ENCODE peak calls at places on chromosomes 4 and X, in ten cellular contexts. V is glomerular endothelial cell, P is GOT3, B is NCI-H2171, Y is CMK, I is HFF-Myc, M is H9, X is ecto neural progenitor cell, K is mammary epithelial cell, N is fibroblast of the aortic adventitia. H is an unnamed sample.

GRCh38 chr4:137819964-137820383 is 287.7 kb upstream of the PCDH18 start:
- DNase-seq in V (peak), P (no peak), B (peak), Y (no peak), I (peak), M (peak), X (peak), K (peak), N (peak), H (peak)

GRCh38 chrX:77937291-77937690 is 26.8 kb downstream of the ATP7A start:
- DNase-seq in V (no peak), P (no peak), B (no peak), Y (no peak), I (peak), M (no peak), X (no peak), K (peak), N (peak), H (peak)

GRCh38 chrX:12753366-12753765 is 37.8 kb upstream of the PRPS2 start:
- DNase-seq in V (no peak), P (no peak), B (no peak), Y (no peak), I (no peak), M (no peak), X (no peak), K (no peak), N (no peak), H (no peak)

GRCh38 chrX:41870719-41871151 is 52.6 kb downstream of the CASK start:
- DNase-seq in V (no peak), P (no peak), B (no peak), Y (no peak), I (no peak), M (no peak), X (no peak), K (no peak), N (no peak), H (no peak)

GRCh38 chr4:739569-739968 is 33.9 kb downstream of the PCGF3 start:
- DNase-seq in V (no peak), P (no peak), B (no peak), Y (no peak), I (no peak), M (no peak), X (no peak), K (no peak), N (no peak), H (no peak)

GRCh38 chrX:22634751-22635150 is 362.0 kb downstream of the CBLL2 start:
- DNase-seq in V (no peak), P (no peak), B (no peak), Y (no peak), I (no peak), M (no peak), X (no peak), K (no peak), N (peak), H (peak)

GRCh38 chr4:139552908-139553307 is 3.1 kb downstream of the SETD7 start:
- DNase-seq in V (no peak), P (no peak), B (no peak), Y (no peak), I (no peak), M (no peak), X (no peak), K (no peak), N (peak), H (no peak)

GRCh38 chr4:124708517-124709300 is 3.8 kb downstream of the ANKRD50 start:
- DNase-seq in V (no peak), P (no peak), B (no peak), Y (no peak), I (no peak), M (no peak), X (no peak), K (no peak), N (peak), H (peak)

GRCh38 chr4:138639018-138639876 is 376.3 kb upstream of the NOCT start:
- DNase-seq in V (no peak), P (no peak), B (no peak), Y (no peak), I (peak), M (no peak), X (no peak), K (peak), N (peak), H (peak)

GRCh38 chr4:144181386-144181785 is 40.9 kb upstream of the GYPA start:
- DNase-seq in V (no peak), P (no peak), B (no peak), Y (no peak), I (no peak), M (no peak), X (no peak), K (no peak), N (no peak), H (no peak)

GRCh38 chr4:2902126-2902525 is 58.5 kb downstream of the ADD1 start:
- DNase-seq in V (no peak), P (no peak), B (no peak), Y (no peak), I (no peak), M (no peak), X (no peak), K (no peak), N (peak), H (no peak)

GRCh38 chr4:118703118-118703517 is 17.9 kb downstream of the METTL14 start:
- DNase-seq in V (no peak), P (no peak), B (no peak), Y (no peak), I (no peak), M (no peak), X (no peak), K (no peak), N (no peak), H (no peak)

GRCh38 chr4:153332936-153333335 is 11.6 kb upstream of the MND1 start:
- DNase-seq in V (no peak), P (no peak), B (no peak), Y (no peak), I (no peak), M (no peak), X (no peak), K (no peak), N (peak), H (peak)

GRCh38 chr4:7254736-7255487 is 62.6 kb downstream of the SORCS2 start:
- DNase-seq in V (no peak), P (no peak), B (peak), Y (no peak), I (no peak), M (no peak), X (no peak), K (no peak), N (peak), H (no peak)

GRCh38 chr4:152229782-152230289 is 306.1 kb downstream of the FBXW7 start:
- DNase-seq in V (no peak), P (no peak), B (no peak), Y (no peak), I (no peak), M (peak), X (no peak), K (no peak), N (no peak), H (no peak)

GRCh38 chr4:133147922-133148689 is 988 bp upstream of the PCDH10 start:
- DNase-seq in V (no peak), P (no peak), B (peak), Y (no peak), I (no peak), M (peak), X (peak), K (no peak), N (no peak), H (peak)

GRCh38 chr4:49217492-49217891 is 231.4 kb downstream of the CWH43 start:
- DNase-seq in V (no peak), P (no peak), B (no peak), Y (peak), I (no peak), M (no peak), X (no peak), K (no peak), N (no peak), H (no peak)

GRCh38 chrX:141632124-141632523 is 42.6 kb downstream of the SPANXA2 start:
- DNase-seq in V (no peak), P (no peak), B (no peak), Y (no peak), I (no peak), M (no peak), X (no peak), K (no peak), N (peak), H (peak)

GRCh38 chr4:130639871-130640270 is 1543.9 kb downstream of the C4orf33 start:
- DNase-seq in V (no peak), P (no peak), B (no peak), Y (no peak), I (no peak), M (no peak), X (no peak), K (no peak), N (no peak), H (no peak)

GRCh38 chr4:8368061-8368481 is 72.5 kb downstream of the ACOX3 start:
- DNase-seq in V (no peak), P (no peak), B (no peak), Y (no peak), I (no peak), M (no peak), X (no peak), K (no peak), N (no peak), H (no peak)

GRCh38 chr4:96260071-96260682 is 420.3 kb downstream of the PDHA2 start:
- DNase-seq in V (no peak), P (no peak), B (no peak), Y (no peak), I (no peak), M (peak), X (peak), K (no peak), N (no peak), H (peak)

GRCh38 chr4:7828926-7829325 is 110.7 kb downstream of the AFAP1 start:
- DNase-seq in V (no peak), P (no peak), B (no peak), Y (no peak), I (no peak), M (no peak), X (no peak), K (peak), N (peak), H (peak)

GRCh38 chr4:2337896-2338295 is 76.0 kb upstream of the MXD4 start:
- DNase-seq in V (no peak), P (no peak), B (no peak), Y (no peak), I (no peak), M (peak), X (peak), K (no peak), N (no peak), H (no peak)

GRCh38 chr4:991451-992296 is 1.5 kb downstream of the SLC26A1 start:
- DNase-seq in V (no peak), P (no peak), B (no peak), Y (no peak), I (no peak), M (no peak), X (no peak), K (no peak), N (no peak), H (no peak)

GRCh38 chr4:44447563-44448504 is 775 bp downstream of the KCTD8 start:
- DNase-seq in V (no peak), P (no peak), B (peak), Y (no peak), I (no peak), M (peak), X (peak), K (peak), N (peak), H (peak)

GRCh38 chr4:17492058-17492741 is 19.7 kb downstream of the QDPR start:
- DNase-seq in V (no peak), P (no peak), B (no peak), Y (no peak), I (no peak), M (no peak), X (no peak), K (no peak), N (no peak), H (peak)

GRCh38 chr4:26320159-26320452 is 708 bp upstream of the RBPJ start:
- DNase-seq in V (no peak), P (no peak), B (no peak), Y (no peak), I (no peak), M (no peak), X (no peak), K (no peak), N (peak), H (peak)

GRCh38 chrX:150897371-150898319 is 823 bp downstream of the CD99L2 start:
- DNase-seq in V (peak), P (no peak), B (peak), Y (no peak), I (no peak), M (peak), X (peak), K (peak), N (peak), H (peak)

GRCh38 chr4:54077812-54078211 is 13.4 kb upstream of the CHIC2 start:
- DNase-seq in V (no peak), P (no peak), B (no peak), Y (no peak), I (no peak), M (no peak), X (no peak), K (peak), N (peak), H (peak)

GRCh38 chr4:36133658-36134057 is 110.7 kb downstream of the ARAP2 start:
- DNase-seq in V (no peak), P (no peak), B (no peak), Y (no peak), I (no peak), M (no peak), X (no peak), K (no peak), N (no peak), H (no peak)

GRCh38 chr4:169164669-169165415 is 105.9 kb downstream of the SH3RF1 start:
- DNase-seq in V (no peak), P (no peak), B (no peak), Y (no peak), I (no peak), M (no peak), X (no peak), K (no peak), N (peak), H (peak)

GRCh38 chrX:154712781-154713391 is 38.0 kb downstream of the GAB3 start:
- DNase-seq in V (no peak), P (no peak), B (no peak), Y (no peak), I (peak), M (no peak), X (no peak), K (peak), N (peak), H (peak)